ENCODE peak calls at places on chromosome 1, in five cellular contexts. One of them, this sample, is unnamed. For H3K36me3, the result is how much of the 10 kb centered on the place peaks cover.

GRCh38 chr1:21961337-21961736 is 15.5 kb upstream of the CELA3B start:
- DNase-seq in CD8-positive, alpha-beta T cell: no peak
- DNase-seq in thyroid gland: no peak
- DNase-seq in fibroblast of lung: no peak
- DNase-seq in neural progenitor cell: no peak
- DNase-seq in this sample: no peak

GRCh38 chr1:31739281-31739853 is 24.8 kb downstream of the ADGRB2 start:
- DNase-seq in neural progenitor cell: peak
- DNase-seq in thyroid gland: no peak
- DNase-seq in CD8-positive, alpha-beta T cell: peak
- DNase-seq in fibroblast of lung: no peak
- DNase-seq in this sample: no peak

GRCh38 chr1:201493757-201494617 is 12.9 kb downstream of the CSRP1 start:
- DNase-seq in neural progenitor cell: peak
- DNase-seq in thyroid gland: peak
- DNase-seq in fibroblast of lung: peak
- DNase-seq in CD8-positive, alpha-beta T cell: no peak
- DNase-seq in this sample: no peak

GRCh38 chr1:107786214-107786842 is 178.7 kb downstream of the VAV3 start:
- DNase-seq in fibroblast of lung: no peak
- DNase-seq in neural progenitor cell: no peak
- DNase-seq in CD8-positive, alpha-beta T cell: no peak
- DNase-seq in thyroid gland: no peak
- DNase-seq in this sample: no peak

GRCh38 chr1:160107512-160107911 is 8.0 kb upstream of the ATP1A2 start:
- DNase-seq in fibroblast of lung: no peak
- DNase-seq in neural progenitor cell: no peak
- DNase-seq in thyroid gland: no peak
- DNase-seq in CD8-positive, alpha-beta T cell: no peak
- DNase-seq in this sample: no peak

GRCh38 chr1:62436039-62436465 is 797 bp upstream of the USP1 start:
- DNase-seq in neural progenitor cell: no peak
- DNase-seq in CD8-positive, alpha-beta T cell: peak
- DNase-seq in thyroid gland: peak
- DNase-seq in fibroblast of lung: no peak
- DNase-seq in this sample: peak

GRCh38 chr1:42143875-42144274 is 9.3 kb upstream of the GUCA2B start:
- DNase-seq in fibroblast of lung: no peak
- DNase-seq in CD8-positive, alpha-beta T cell: no peak
- DNase-seq in thyroid gland: no peak
- DNase-seq in neural progenitor cell: no peak
- DNase-seq in this sample: no peak

GRCh38 chr1:6614019-6614952 is 755 bp downstream of the PHF13 start:
- DNase-seq in thyroid gland: peak
- DNase-seq in CD8-positive, alpha-beta T cell: peak
- DNase-seq in fibroblast of lung: peak
- DNase-seq in neural progenitor cell: peak
- DNase-seq in this sample: peak

GRCh38 chr1:234246638-234247116 is 126.6 kb upstream of the COA6 start:
- DNase-seq in neural progenitor cell: no peak
- DNase-seq in thyroid gland: no peak
- DNase-seq in CD8-positive, alpha-beta T cell: no peak
- DNase-seq in fibroblast of lung: no peak
- DNase-seq in this sample: no peak

GRCh38 chr1:47527653-47528272 is 89.9 kb downstream of the FOXD2 start:
- DNase-seq in fibroblast of lung: no peak
- DNase-seq in thyroid gland: no peak
- DNase-seq in CD8-positive, alpha-beta T cell: no peak
- DNase-seq in neural progenitor cell: peak
- DNase-seq in this sample: peak

GRCh38 chr1:5914676-5915285 is 77.4 kb downstream of the NPHP4 start:
- DNase-seq in neural progenitor cell: no peak
- DNase-seq in thyroid gland: no peak
- DNase-seq in fibroblast of lung: no peak
- DNase-seq in CD8-positive, alpha-beta T cell: no peak
- DNase-seq in this sample: no peak

GRCh38 chr1:231808990-231809389 is 182.4 kb downstream of the DISC1 start:
- DNase-seq in thyroid gland: no peak
- DNase-seq in CD8-positive, alpha-beta T cell: no peak
- DNase-seq in fibroblast of lung: peak
- DNase-seq in neural progenitor cell: no peak
- DNase-seq in this sample: no peak

GRCh38 chr1:204417231-204417997 is 5.8 kb upstream of the PPP1R15B start:
- DNase-seq in neural progenitor cell: no peak
- DNase-seq in thyroid gland: peak
- DNase-seq in CD8-positive, alpha-beta T cell: no peak
- DNase-seq in fibroblast of lung: peak
- DNase-seq in this sample: peak

GRCh38 chr1:244302889-244303609 is 148.7 kb downstream of the ADSS2 start:
- DNase-seq in neural progenitor cell: no peak
- DNase-seq in thyroid gland: peak
- DNase-seq in CD8-positive, alpha-beta T cell: no peak
- DNase-seq in fibroblast of lung: peak
- DNase-seq in this sample: no peak

GRCh38 chr1:229661022-229661877 is 35.2 kb downstream of the URB2 start:
- DNase-seq in thyroid gland: peak
- DNase-seq in neural progenitor cell: peak
- DNase-seq in CD8-positive, alpha-beta T cell: peak
- DNase-seq in fibroblast of lung: peak
- DNase-seq in this sample: peak

GRCh38 chr1:53107570-53108322 is 34.7 kb downstream of the SLC1A7 start:
- DNase-seq in CD8-positive, alpha-beta T cell: no peak
- DNase-seq in thyroid gland: no peak
- DNase-seq in fibroblast of lung: peak
- DNase-seq in neural progenitor cell: no peak
- DNase-seq in this sample: no peak

GRCh38 chr1:35646043-35646442 is 4.7 kb upstream of the PSMB2 start:
- DNase-seq in fibroblast of lung: no peak
- DNase-seq in thyroid gland: no peak
- DNase-seq in neural progenitor cell: no peak
- DNase-seq in CD8-positive, alpha-beta T cell: no peak
- DNase-seq in this sample: no peak

GRCh38 chr1:111880866-111881837 is 108.3 kb downstream of the KCND3 start:
- DNase-seq in thyroid gland: no peak
- DNase-seq in neural progenitor cell: no peak
- DNase-seq in CD8-positive, alpha-beta T cell: no peak
- DNase-seq in fibroblast of lung: no peak
- DNase-seq in this sample: no peak

GRCh38 chr1:155379180-155379876 is 58.6 kb downstream of the RUSC1 start:
- DNase-seq in thyroid gland: no peak
- DNase-seq in CD8-positive, alpha-beta T cell: no peak
- DNase-seq in fibroblast of lung: peak
- DNase-seq in neural progenitor cell: no peak
- DNase-seq in this sample: no peak

GRCh38 chr1:184039126-184039525 is 1.6 kb upstream of the COLGALT2 start:
- DNase-seq in thyroid gland: no peak
- DNase-seq in fibroblast of lung: no peak
- DNase-seq in neural progenitor cell: no peak
- DNase-seq in CD8-positive, alpha-beta T cell: no peak
- DNase-seq in this sample: no peak

GRCh38 chr1:174998569-174999215 is 1.1 kb upstream of the CACYBP start:
- DNase-seq in CD8-positive, alpha-beta T cell: peak
- DNase-seq in neural progenitor cell: peak
- DNase-seq in fibroblast of lung: peak
- DNase-seq in thyroid gland: peak
- DNase-seq in this sample: peak

GRCh38 chr1:44784094-44785026 is 3.6 kb downstream of the BEST4 start:
- DNase-seq in CD8-positive, alpha-beta T cell: no peak
- DNase-seq in fibroblast of lung: no peak
- DNase-seq in thyroid gland: peak
- DNase-seq in neural progenitor cell: peak
- DNase-seq in this sample: peak
- H3K4me3 ChIP-seq in CD8-positive, alpha-beta T cell: peak
- H3K4me3 ChIP-seq in fibroblast of lung: peak
- H3K4me3 ChIP-seq in thyroid gland: no peak
- H3K4me3 ChIP-seq in neural progenitor cell: peak
- H3K4me3 ChIP-seq in this sample: peak

DNA sequence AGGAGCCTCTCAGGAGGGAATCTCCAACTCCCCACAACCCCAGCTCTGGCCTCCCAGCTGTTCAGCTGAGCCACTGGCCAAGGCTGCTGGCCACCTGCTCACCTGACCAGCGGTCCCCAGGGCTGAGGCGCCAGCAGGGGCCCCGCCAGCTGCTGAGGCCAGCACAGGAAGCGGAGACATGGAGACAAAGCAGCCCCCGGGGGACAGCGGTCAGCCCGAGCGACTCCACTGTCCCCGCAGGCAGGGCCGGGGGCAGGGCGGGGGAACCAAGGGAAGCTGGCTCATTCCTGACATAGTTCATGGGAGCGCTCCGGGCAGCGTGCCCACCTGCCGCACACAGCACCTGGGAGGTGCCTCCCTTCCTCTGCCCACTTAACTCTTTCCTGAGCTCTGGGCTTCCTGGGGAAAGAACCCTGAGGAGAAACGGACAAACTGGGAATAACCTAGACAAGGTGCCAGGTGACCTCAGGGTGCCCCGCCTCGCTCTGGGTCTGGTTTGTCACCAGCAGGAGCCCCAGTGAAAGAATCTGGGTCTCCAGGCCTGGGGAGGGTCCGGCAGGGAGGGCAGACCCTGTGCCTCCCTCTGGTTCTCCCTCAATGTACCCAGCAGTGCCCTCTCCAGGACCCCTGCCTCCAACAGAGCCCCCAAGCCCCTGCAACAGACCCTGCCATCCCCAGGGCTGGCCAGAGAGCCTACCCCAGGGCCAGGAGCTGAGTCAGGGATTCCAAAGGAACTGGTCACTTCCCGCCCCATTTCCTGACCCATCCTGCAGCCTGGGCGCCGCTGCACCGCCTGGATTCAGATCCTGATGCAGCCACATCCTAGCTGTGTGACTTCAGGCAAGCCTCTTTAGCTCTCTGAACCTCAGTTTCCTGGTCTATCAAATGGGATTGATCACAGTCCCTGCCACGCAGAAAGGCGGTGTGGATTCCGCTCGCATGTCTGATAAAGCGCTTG is 10.6 kb downstream of the EPHA2 start:
- DNase-seq in CD8-positive, alpha-beta T cell: no peak
- DNase-seq in thyroid gland: peak
- DNase-seq in fibroblast of lung: peak
- DNase-seq in neural progenitor cell: peak
- DNase-seq in this sample: no peak
- H3K27ac ChIP-seq in CD8-positive, alpha-beta T cell: no peak
- H3K27ac ChIP-seq in thyroid gland: peak
- H3K27ac ChIP-seq in fibroblast of lung: peak
- H3K27ac ChIP-seq in neural progenitor cell: peak
- H3K27ac ChIP-seq in this sample: peak

DNA sequence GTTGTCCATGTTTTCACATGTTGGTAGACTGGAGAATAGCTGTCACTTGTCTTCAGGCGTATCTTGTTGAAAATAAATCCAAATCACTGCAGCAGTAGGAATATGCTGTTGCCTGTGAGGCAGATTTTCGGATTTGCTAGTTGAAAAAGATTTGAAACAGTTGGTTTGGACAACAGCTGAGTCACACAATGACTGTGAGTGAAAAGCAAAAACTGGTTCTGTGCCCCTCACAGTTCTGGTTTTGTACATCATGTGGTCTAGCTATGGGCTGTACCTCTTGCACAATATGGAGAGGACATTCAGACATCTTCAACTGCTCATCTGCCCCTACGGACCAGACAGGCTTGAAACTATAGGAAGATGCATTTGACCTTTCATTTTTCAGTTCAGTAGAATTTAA is 1.8 kb downstream of the ARF1 start:
- DNase-seq in CD8-positive, alpha-beta T cell: no peak
- DNase-seq in thyroid gland: no peak
- DNase-seq in neural progenitor cell: no peak
- DNase-seq in fibroblast of lung: peak
- DNase-seq in this sample: no peak
- H3K36me3 ChIP-seq in CD8-positive, alpha-beta T cell: under half
- H3K36me3 ChIP-seq in thyroid gland: under half
- H3K36me3 ChIP-seq in neural progenitor cell: under half
- H3K36me3 ChIP-seq in fibroblast of lung: under half
- H3K36me3 ChIP-seq in this sample: under half

GRCh38 chr1:65308781-65309316 is 494 bp upstream of the DNAJC6 start:
- DNase-seq in CD8-positive, alpha-beta T cell: no peak
- DNase-seq in thyroid gland: no peak
- DNase-seq in fibroblast of lung: no peak
- DNase-seq in neural progenitor cell: no peak
- DNase-seq in this sample: no peak
- H3K4me3 ChIP-seq in CD8-positive, alpha-beta T cell: no peak
- H3K4me3 ChIP-seq in thyroid gland: no peak
- H3K4me3 ChIP-seq in fibroblast of lung: no peak
- H3K4me3 ChIP-seq in neural progenitor cell: peak
- H3K4me3 ChIP-seq in this sample: no peak